ENCODE peak calls at places on chromosomes 1 and 21, in nine cellular contexts. X, N, V, F, T, O, D, G and J are unnamed samples.

GRCh38 chr1:208533746-208534603 is 289.8 kb upstream of the PLXNA2 start:
- DNase-seq in X (no peak), N (no peak), V (no peak), F (no peak), T (no peak), O (peak), D (no peak), G (no peak), J (no peak)

GRCh38 chr1:193614817-193615216 is 428.4 kb upstream of the B3GALT2 start:
- DNase-seq in X (peak), N (no peak), V (no peak), F (no peak), T (peak), O (no peak), D (peak), G (no peak), J (no peak)

GRCh38 chr1:1004780-1005697 is 5.1 kb upstream of the HES4 start:
- DNase-seq in X (peak), N (peak), V (no peak), F (no peak), T (peak), O (peak), D (no peak), G (peak), J (no peak)

GRCh38 chr1:116448785-116449385 is 75.8 kb downstream of the ATP1A1 start:
- DNase-seq in X (peak), N (no peak), V (no peak), F (no peak), T (peak), O (no peak), D (no peak), G (no peak), J (no peak)

GRCh38 chr1:79422726-79423125 is 416.2 kb upstream of the ADGRL4 start:
- DNase-seq in X (no peak), N (no peak), V (no peak), F (no peak), T (no peak), O (no peak), D (no peak), G (no peak), J (no peak)

GRCh38 chr1:53175302-53175913 is 21.2 kb upstream of the CPT2 start:
- DNase-seq in X (peak), N (no peak), V (no peak), F (no peak), T (no peak), O (no peak), D (no peak), G (no peak), J (no peak)

GRCh38 chr1:217526636-217527035 is 104.3 kb downstream of the GPATCH2 start:
- DNase-seq in X (no peak), N (no peak), V (no peak), F (no peak), T (no peak), O (no peak), D (no peak), G (no peak), J (no peak)

GRCh38 chr1:46221749-46222148 is 18.6 kb downstream of the LURAP1 start:
- DNase-seq in X (no peak), N (peak), V (peak), F (no peak), T (no peak), O (peak), D (no peak), G (no peak), J (no peak)

GRCh38 chr1:185644531-185644930 is 89.7 kb upstream of the HMCN1 start:
- DNase-seq in X (no peak), N (no peak), V (no peak), F (no peak), T (no peak), O (no peak), D (no peak), G (no peak), J (no peak)

GRCh38 chr1:221739018-221739676 is 2.7 kb downstream of the DUSP10 start:
- DNase-seq in X (no peak), N (no peak), V (no peak), F (no peak), T (no peak), O (no peak), D (no peak), G (no peak), J (no peak)

GRCh38 chr1:204974326-204974725 is 68.7 kb upstream of the CNTN2 start:
- DNase-seq in X (no peak), N (no peak), V (no peak), F (no peak), T (no peak), O (no peak), D (no peak), G (no peak), J (no peak)

GRCh38 chr1:68174173-68175113 is 57.9 kb downstream of the WLS start:
- DNase-seq in X (peak), N (no peak), V (peak), F (peak), T (peak), O (peak), D (peak), G (peak), J (no peak)

GRCh38 chr1:184036517-184036949 is 995 bp downstream of the COLGALT2 start:
- DNase-seq in X (peak), N (peak), V (peak), F (peak), T (peak), O (peak), D (no peak), G (peak), J (no peak)

GRCh38 chr1:99441234-99442095 is 177.2 kb downstream of the PLPPR4 start:
- DNase-seq in X (peak), N (no peak), V (no peak), F (peak), T (peak), O (no peak), D (no peak), G (no peak), J (no peak)

GRCh38 chr1:226943156-226943555 is 3.1 kb downstream of the COQ8A start:
- DNase-seq in X (no peak), N (no peak), V (no peak), F (no peak), T (no peak), O (no peak), D (no peak), G (no peak), J (no peak)

GRCh38 chr1:214602764-214603657 is at the start of gene CENPF:
- DNase-seq in X (peak), N (peak), V (peak), F (peak), T (peak), O (peak), D (peak), G (peak), J (peak)
- TF ChIP-seq CTCF in X (peak), N (peak), V (peak), F (peak), T (peak), O (peak), D (no peak), G (no peak), J (no peak)

GRCh38 chr1:156876281-156876680 is 15.6 kb downstream of the NTRK1 start:
- DNase-seq in X (no peak), N (peak), V (no peak), F (no peak), T (no peak), O (peak), D (no peak), G (no peak), J (no peak)
- TF ChIP-seq CTCF in X (peak), N (peak), V (peak), F (no peak), T (no peak), O (peak), D (no peak), G (no peak), J (no peak)

GRCh38 chr1:119475866-119476439 is 31.1 kb upstream of the HSD3B1 start:
- DNase-seq in X (peak), N (peak), V (peak), F (peak), T (peak), O (peak), D (peak), G (peak), J (no peak)
- TF ChIP-seq CTCF in X (peak), N (peak), V (peak), F (peak), T (peak), O (peak), D (peak), G (no peak), J (peak)

GRCh38 chr1:44723496-44724407 is 7.2 kb downstream of the RNU5D-1 start:
- DNase-seq in X (no peak), N (no peak), V (no peak), F (no peak), T (no peak), O (no peak), D (no peak), G (no peak), J (peak)
- TF ChIP-seq CTCF in X (no peak), N (no peak), V (no peak), F (no peak), T (no peak), O (no peak), D (no peak), G (no peak), J (no peak)

GRCh38 chr21:42360317-42360716 is 6.0 kb downstream of the TFF1 start:
- DNase-seq in X (no peak), N (no peak), V (no peak), F (peak), T (no peak), O (no peak), D (peak), G (peak), J (no peak)
- TF ChIP-seq CTCF in X (no peak), N (peak), V (peak), F (peak), T (no peak), O (no peak), D (peak), G (no peak), J (no peak)

DNA sequence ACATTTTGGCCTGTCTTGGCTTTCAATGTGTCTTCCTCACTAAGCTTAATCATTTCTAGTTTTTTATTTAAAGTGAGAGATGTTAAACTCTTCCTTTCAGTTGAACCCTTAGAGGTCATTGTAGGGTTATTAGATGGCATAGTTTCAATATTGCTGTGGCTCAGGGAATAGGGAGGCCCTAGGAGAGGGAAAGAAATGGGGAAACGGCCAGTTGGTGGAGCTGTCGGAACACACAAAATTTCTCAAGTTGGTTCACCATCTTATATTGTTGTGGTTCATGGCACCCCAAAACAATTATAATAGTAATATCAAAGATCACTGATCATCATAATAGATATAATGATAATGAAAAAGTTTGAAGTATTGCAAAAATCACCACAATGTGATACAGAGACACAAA is 31.4 kb upstream of the KAZN start:
- DNase-seq in X (no peak), N (no peak), V (no peak), F (no peak), T (no peak), O (peak), D (peak), G (no peak), J (no peak)
- TF ChIP-seq CTCF in X (peak), N (peak), V (peak), F (peak), T (no peak), O (peak), D (peak), G (no peak), J (no peak)

DNA sequence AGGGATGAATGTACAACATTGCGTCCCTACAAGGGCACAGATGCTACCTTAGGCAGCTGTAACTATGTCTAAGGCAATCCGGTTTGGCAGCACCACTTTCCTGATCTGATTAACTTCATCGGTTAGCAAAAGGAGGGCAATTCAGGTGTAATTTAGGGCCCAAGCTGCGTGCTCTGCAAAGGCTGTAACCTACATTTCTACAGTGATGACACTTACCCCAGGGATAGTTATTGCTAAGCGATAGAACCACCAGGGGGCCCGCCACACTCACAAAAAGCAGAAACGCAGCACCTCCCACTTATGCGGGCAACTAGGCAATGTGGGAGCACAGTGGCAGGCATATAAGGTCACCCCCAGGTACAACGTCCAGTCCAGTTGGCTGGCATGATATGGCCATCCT is 113.5 kb downstream of the GDAP2 start:
- DNase-seq in X (no peak), N (no peak), V (no peak), F (no peak), T (no peak), O (no peak), D (no peak), G (no peak), J (no peak)
- TF ChIP-seq CTCF in X (no peak), N (peak), V (peak), F (no peak), T (peak), O (no peak), D (peak), G (no peak), J (no peak)

GRCh38 chr1:178659789-178660208 is 65.2 kb upstream of the RALGPS2 start:
- DNase-seq in X (no peak), N (no peak), V (no peak), F (no peak), T (no peak), O (no peak), D (no peak), G (no peak), J (no peak)
- TF ChIP-seq CTCF in X (no peak), N (no peak), V (no peak), F (no peak), T (no peak), O (no peak), D (no peak), G (no peak), J (no peak)

DNA sequence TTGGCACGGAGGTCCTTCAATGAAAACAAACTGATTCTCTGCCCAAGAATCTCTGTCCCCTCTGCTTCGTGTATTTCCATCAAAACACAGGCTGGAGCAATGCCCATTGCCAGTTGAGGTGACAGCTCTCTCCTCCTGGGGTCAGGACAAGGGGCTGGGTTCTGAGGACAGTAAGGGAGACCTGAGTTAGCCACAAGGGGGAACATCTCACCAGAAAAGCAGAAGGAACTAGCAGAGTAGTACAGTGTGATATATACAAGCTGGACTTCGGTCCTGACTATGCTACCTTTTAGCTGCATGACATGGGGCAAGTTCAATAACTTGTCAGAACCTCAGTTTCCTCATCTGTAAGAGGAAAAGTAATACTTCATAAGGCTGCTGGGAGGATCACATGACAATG is 50.3 kb downstream of the SYT2 start:
- DNase-seq in X (no peak), N (no peak), V (no peak), F (no peak), T (no peak), O (no peak), D (no peak), G (no peak), J (no peak)
- TF ChIP-seq CTCF in X (no peak), N (peak), V (peak), F (no peak), T (peak), O (peak), D (no peak), G (no peak), J (no peak)

GRCh38 chr1:161749509-161750407 is at the start of gene DUSP12:
- DNase-seq in X (peak), N (peak), V (peak), F (peak), T (peak), O (peak), D (peak), G (peak), J (peak)
- TF ChIP-seq CTCF in X (no peak), N (no peak), V (peak), F (peak), T (peak), O (peak), D (no peak), G (no peak), J (no peak)